ENCODE peak calls at places on chromosomes 7 and 10, in four cellular contexts. I is stomach, V is fibroblast of lung, Z is right atrium auricular region. O is an unnamed sample.

GRCh38 chr10:119177708-119178370 is 773 bp downstream of the PRDX3 start:
- DNase-seq in I (no peak), V (no peak), Z (no peak), O (no peak)

GRCh38 chr7:37694208-37695080 is 10.9 kb downstream of the GPR141 start:
- DNase-seq in I (no peak), V (no peak), Z (no peak), O (no peak)

GRCh38 chr7:79553811-79554555 is 100.5 kb upstream of the MAGI2 start:
- DNase-seq in I (no peak), V (peak; percentile 14), Z (no peak), O (peak; percentile 47)

GRCh38 chr7:141416691-141417268 is 134.4 kb upstream of the AGK start:
- DNase-seq in I (no peak), V (no peak), Z (no peak), O (no peak)

GRCh38 chr10:36254191-36254590 is 612.1 kb upstream of the FZD8 start:
- DNase-seq in I (peak; percentile 41), V (no peak), Z (peak; percentile 73), O (no peak)

GRCh38 chr7:11177793-11178192 is 204.1 kb downstream of the PHF14 start:
- DNase-seq in I (no peak), V (peak; percentile 55), Z (no peak), O (peak; percentile 18)

GRCh38 chr10:43000651-43001426 is 76.0 kb upstream of the RET start:
- DNase-seq in I (no peak), V (no peak), Z (no peak), O (no peak)

GRCh38 chr7:155733582-155734444 is 78.5 kb downstream of the SHH start:
- DNase-seq in I (peak; percentile 48), V (no peak), Z (no peak), O (no peak)

GRCh38 chr7:99193527-99194214 is 14.2 kb downstream of the KPNA7 start:
- DNase-seq in I (no peak), V (peak; percentile 80), Z (no peak), O (peak; percentile 29)

GRCh38 chr7:51344406-51344805 is 27.8 kb upstream of the COBL start:
- DNase-seq in I (peak; percentile 97), V (peak; percentile 3), Z (no peak), O (no peak)

GRCh38 chr10:63666836-63667383 is 145.7 kb downstream of the REEP3 start:
- DNase-seq in I (no peak), V (peak; percentile 98), Z (no peak), O (peak; percentile 93)

GRCh38 chr7:113267271-113267670 is 148.9 kb upstream of the SMIM30 start:
- DNase-seq in I (no peak), V (peak; percentile 12), Z (no peak), O (no peak)

GRCh38 chr10:76786673-76787072 is 850.9 kb downstream of the KCNMA1 start:
- DNase-seq in I (no peak), V (peak; percentile 6), Z (no peak), O (peak; percentile 6)

GRCh38 chr10:23439452-23439919 is 611 bp downstream of the OTUD1 start:
- DNase-seq in I (no peak), V (peak; percentile 15), Z (no peak), O (peak; percentile 7)

GRCh38 chr10:59432207-59432900 is 70.0 kb upstream of the FAM13C start:
- DNase-seq in I (no peak), V (peak; percentile 58), Z (no peak), O (no peak)

DNA sequence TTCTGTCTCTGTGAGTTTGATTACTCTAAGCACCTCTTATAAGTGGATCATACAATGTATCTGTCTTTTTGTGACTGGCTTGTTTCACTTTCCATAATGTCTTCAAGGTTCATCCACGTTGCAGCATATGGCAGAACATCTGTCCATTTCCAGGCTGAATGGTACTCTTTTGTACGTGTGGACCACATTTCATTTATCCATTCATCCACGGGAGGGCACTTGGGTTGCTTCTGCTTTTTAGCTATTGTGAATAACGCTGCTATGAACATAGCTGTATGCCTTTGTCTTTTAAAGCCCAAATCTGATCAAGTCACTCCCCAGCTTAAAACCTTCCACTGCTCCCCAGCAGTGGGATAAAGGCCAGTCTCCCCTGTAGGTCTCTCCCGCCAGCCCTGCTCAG is 31.5 kb downstream of the EGFR start:
- DNase-seq in I (no peak), V (no peak), Z (no peak), O (no peak)
- TF ChIP-seq CTCF in I (no peak), V (no peak), Z (no peak), O (peak; percentile 5)

GRCh38 chr10:131083915-131084790 is 227.4 kb downstream of the TCERG1L start:
- DNase-seq in I (no peak), V (no peak), Z (no peak), O (no peak)
- TF ChIP-seq CTCF in I (no peak), V (no peak), Z (no peak), O (no peak)

DNA sequence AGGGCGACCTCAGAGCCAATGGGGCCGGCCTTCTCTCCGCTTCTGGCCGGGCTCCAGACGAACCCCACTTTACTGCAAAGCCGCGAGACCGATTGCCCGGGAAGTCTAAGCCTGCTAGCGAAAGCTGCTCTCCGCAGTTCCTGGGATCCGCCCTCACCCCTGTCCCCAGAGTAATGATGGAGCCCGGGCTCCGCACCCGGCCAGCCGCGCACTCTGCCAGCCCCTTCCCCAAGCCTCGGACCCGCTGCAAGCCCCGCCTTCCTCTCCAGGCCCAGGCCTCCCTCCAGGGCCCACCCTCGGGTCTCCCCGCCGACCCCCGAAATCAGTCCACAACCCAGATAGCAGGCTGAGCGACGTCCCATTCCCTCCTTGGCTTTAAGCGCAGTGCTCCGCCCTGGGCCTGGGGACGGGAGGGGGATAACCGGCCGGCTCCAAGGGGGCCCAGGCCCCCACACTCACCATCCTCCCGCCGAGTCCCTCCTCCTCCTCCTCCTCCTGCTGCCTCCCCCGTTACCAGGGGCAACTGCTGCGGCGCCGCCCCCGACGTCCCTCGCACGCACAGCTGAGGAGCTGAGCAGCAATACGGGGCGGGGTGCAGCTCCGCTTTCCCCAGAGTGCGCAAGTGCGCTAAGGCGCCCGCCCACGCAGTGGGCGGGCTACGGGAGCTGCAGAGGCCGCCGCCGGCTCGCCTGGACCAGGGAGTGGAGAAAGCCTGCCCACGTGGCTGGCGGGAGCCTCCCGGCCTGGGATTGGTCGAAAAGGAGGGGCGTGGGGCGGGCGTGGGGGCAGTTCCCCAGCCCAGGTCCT is at the start of gene ARL3:
- DNase-seq in I (peak; percentile 98), V (peak; percentile 99), Z (peak; percentile 97), O (peak; percentile 100)
- TF ChIP-seq CTCF in I (no peak), V (no peak), Z (no peak), O (no peak)

GRCh38 chr10:132443605-132443997 is 46.6 kb downstream of the PWWP2B start:
- DNase-seq in I (no peak), V (peak; percentile 32), Z (no peak), O (no peak)
- TF ChIP-seq CTCF in I (no peak), V (peak; percentile 32), Z (no peak), O (peak; percentile 31)

DNA sequence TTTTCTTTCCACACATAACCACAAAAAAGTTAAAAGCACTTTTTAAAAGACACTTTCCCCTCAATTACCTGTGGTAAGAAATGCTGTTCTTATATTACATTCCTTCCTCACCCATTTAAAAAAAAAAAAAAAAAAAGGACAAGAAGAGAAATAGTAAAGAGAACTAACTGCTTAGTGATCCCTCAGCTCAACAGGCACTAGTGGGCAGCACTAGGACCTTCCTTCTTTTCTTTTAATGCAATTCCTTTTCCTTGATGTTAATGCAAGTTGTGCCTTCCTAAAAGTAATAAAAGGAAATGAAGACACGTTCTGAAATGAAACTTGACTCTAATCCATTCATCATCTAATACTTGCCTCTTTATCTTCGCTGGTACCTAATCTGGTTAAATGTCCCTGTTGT is 189.6 kb downstream of the TCF7L2 start:
- DNase-seq in I (no peak), V (peak; percentile 27), Z (no peak), O (no peak)
- TF ChIP-seq CTCF in I (no peak), V (peak; percentile 48), Z (no peak), O (peak; percentile 57)

GRCh38 chr7:21261627-21262564 is 166.0 kb upstream of the SP4 start:
- DNase-seq in I (peak; percentile 33), V (peak; percentile 13), Z (no peak), O (no peak)
- TF ChIP-seq CTCF in I (no peak), V (peak; percentile 48), Z (peak; percentile 13), O (peak; percentile 51)

GRCh38 chr10:103666109-103666508 is 172.6 kb downstream of the NEURL1 start:
- DNase-seq in I (no peak), V (peak; percentile 20), Z (no peak), O (no peak)
- TF ChIP-seq CTCF in I (no peak), V (peak; percentile 56), Z (no peak), O (peak; percentile 63)

GRCh38 chr10:124609698-124610097 is 134.5 kb downstream of the FAM53B start:
- DNase-seq in I (no peak), V (no peak), Z (no peak), O (no peak)
- TF ChIP-seq CTCF in I (no peak), V (no peak), Z (no peak), O (no peak)

GRCh38 chr7:118580743-118581382 is 356.4 kb downstream of the ANKRD7 start:
- DNase-seq in I (no peak), V (no peak), Z (no peak), O (no peak)

GRCh38 chr7:118572604-118573003 is 348.1 kb downstream of the ANKRD7 start:
- DNase-seq in I (no peak), V (no peak), Z (no peak), O (no peak)

GRCh38 chr7:118573065-118573464 is 348.6 kb downstream of the ANKRD7 start:
- DNase-seq in I (no peak), V (peak; percentile 6), Z (no peak), O (no peak)

DNA sequence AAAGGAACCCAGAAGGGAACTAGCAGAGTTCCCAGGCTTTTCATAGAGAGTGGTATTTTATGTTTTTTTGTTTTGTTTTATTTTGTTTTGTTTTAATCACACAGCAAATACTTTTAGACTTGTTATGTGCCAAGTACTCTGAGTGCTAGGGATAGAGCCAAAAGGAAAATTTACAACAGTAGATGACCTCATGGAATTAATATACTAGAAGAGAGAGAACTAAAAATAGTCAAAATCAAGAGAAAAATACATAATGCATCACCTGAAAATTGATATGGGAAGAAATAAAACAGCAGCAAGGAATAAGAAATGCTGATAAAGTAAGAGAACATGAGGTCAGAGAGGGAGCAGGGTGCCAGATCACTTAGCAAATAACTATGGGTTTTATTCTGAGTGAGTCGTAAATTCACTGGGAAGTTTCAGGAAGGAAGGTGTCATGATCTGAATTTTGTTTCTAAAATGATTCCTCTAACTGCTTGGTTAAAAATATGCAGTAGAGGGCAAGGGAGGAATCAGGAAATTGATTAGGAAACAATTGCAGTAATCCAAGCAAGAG is 351.0 kb downstream of the ANKRD7 start:
- DNase-seq in I (no peak), V (no peak), Z (no peak), O (no peak)
- TF ChIP-seq CTCF in I (no peak), V (no peak), Z (no peak), O (no peak)

O was measured in foreskin fibroblast.